ENCODE peak calls at places on chromosome 2, in five cellular contexts. B, O, I, M and X are unnamed samples.

GRCh38 chr2:161423351-161424178 is 7.5 kb downstream of the TBR1 start:
- DNase-seq in B (no peak), O (no peak), I (peak), M (no peak), X (no peak)

GRCh38 chr2:230960026-230960425 is 35.0 kb upstream of the GPR55 start:
- DNase-seq in B (no peak), O (no peak), I (no peak), M (no peak), X (no peak)

GRCh38 chr2:239918749-239919148 is 106.4 kb downstream of the NDUFA10 start:
- DNase-seq in B (no peak), O (no peak), I (no peak), M (no peak), X (no peak)

GRCh38 chr2:182208421-182208820 is 218.4 kb downstream of the PDE1A start:
- DNase-seq in B (no peak), O (no peak), I (no peak), M (no peak), X (no peak)

GRCh38 chr2:174280596-174280995 is 32.3 kb upstream of the OLA1 start:
- DNase-seq in B (no peak), O (no peak), I (no peak), M (no peak), X (no peak)

GRCh38 chr2:79993144-79993543 is 311.4 kb downstream of the LRRTM1 start:
- DNase-seq in B (peak), O (no peak), I (no peak), M (no peak), X (no peak)

GRCh38 chr2:60880633-60880987 is 764 bp upstream of the REL start:
- DNase-seq in B (peak), O (no peak), I (no peak), M (no peak), X (peak)

GRCh38 chr2:188042412-188042811 is 249.3 kb upstream of the GULP1 start:
- DNase-seq in B (peak), O (no peak), I (no peak), M (no peak), X (peak)

GRCh38 chr2:206936456-206937222 is 2.7 kb upstream of the CPO start:
- DNase-seq in B (peak), O (no peak), I (no peak), M (no peak), X (no peak)

GRCh38 chr2:51039581-51039980 is 7.6 kb upstream of the NRXN1 start:
- DNase-seq in B (no peak), O (no peak), I (no peak), M (no peak), X (no peak)

GRCh38 chr2:126698991-126699390 is 43.0 kb downstream of the GYPC start:
- DNase-seq in B (no peak), O (no peak), I (no peak), M (no peak), X (no peak)

GRCh38 chr2:17271401-17271800 is 246.8 kb downstream of the RAD51AP2 start:
- DNase-seq in B (no peak), O (no peak), I (no peak), M (no peak), X (no peak)

GRCh38 chr2:150699208-150699607 is 211.7 kb upstream of the RND3 start:
- DNase-seq in B (no peak), O (no peak), I (no peak), M (no peak), X (no peak)

GRCh38 chr2:191010887-191011885 is 2.8 kb downstream of the STAT1 start:
- DNase-seq in B (no peak), O (no peak), I (no peak), M (no peak), X (no peak)

GRCh38 chr2:24511894-24512293 is 20.8 kb downstream of the NCOA1 start:
- DNase-seq in B (no peak), O (no peak), I (no peak), M (no peak), X (no peak)

GRCh38 chr2:120422761-120423160 is 76.8 kb downstream of the INHBB start:
- DNase-seq in B (no peak), O (no peak), I (no peak), M (no peak), X (no peak)

GRCh38 chr2:237736783-237737182 is 61.8 kb upstream of the RBM44 start:
- DNase-seq in B (no peak), O (no peak), I (no peak), M (no peak), X (no peak)

GRCh38 chr2:70670626-70671025 is 97.4 kb downstream of the ADD2 start:
- DNase-seq in B (no peak), O (no peak), I (no peak), M (no peak), X (no peak)

GRCh38 chr2:46510596-46511177 is 31.3 kb downstream of the TMEM247 start:
- DNase-seq in B (peak), O (no peak), I (no peak), M (no peak), X (no peak)

GRCh38 chr2:38697116-38697840 is 31.4 kb downstream of the GALM start:
- DNase-seq in B (no peak), O (no peak), I (no peak), M (no peak), X (no peak)

GRCh38 chr2:241894056-241894641 is 24.6 kb downstream of the RTP5 start:
- DNase-seq in B (no peak), O (no peak), I (no peak), M (no peak), X (no peak)

GRCh38 chr2:164737612-164738081 is 104.0 kb downstream of the COBLL1 start:
- DNase-seq in B (peak), O (peak), I (peak), M (peak), X (peak)

GRCh38 chr2:11375025-11375688 is 30.7 kb upstream of the ROCK2 start:
- DNase-seq in B (no peak), O (no peak), I (no peak), M (no peak), X (no peak)

GRCh38 chr2:133819906-133820305 is 251.6 kb upstream of the NCKAP5 start:
- DNase-seq in B (peak), O (no peak), I (no peak), M (no peak), X (no peak)

GRCh38 chr2:32864761-32865160 is 82.0 kb upstream of the LTBP1 start:
- DNase-seq in B (peak), O (no peak), I (no peak), M (no peak), X (no peak)

GRCh38 chr2:101643004-101643524 is 54.4 kb upstream of the MAP4K4 start:
- DNase-seq in B (no peak), O (no peak), I (no peak), M (no peak), X (no peak)

GRCh38 chr2:145096582-145096981 is 576.7 kb upstream of the ZEB2 start:
- DNase-seq in B (peak), O (no peak), I (no peak), M (no peak), X (peak)

GRCh38 chr2:48532174-48532573 is 2.2 kb downstream of the STON1 start:
- DNase-seq in B (no peak), O (no peak), I (no peak), M (no peak), X (no peak)

GRCh38 chr2:6971502-6971901 is 54.3 kb downstream of the RNF144A start:
- DNase-seq in B (no peak), O (no peak), I (no peak), M (no peak), X (no peak)